ENCODE peak calls at places on chromosomes 7 and 10, in four cellular contexts. K is cardiac muscle cell, V is fibroblast of lung, N is lower leg skin. B is an unnamed sample.

GRCh38 chr10:126235979-126236851 is 152.1 kb downstream of the ADAM12 start:
- DNase-seq in K (no peak), V (no peak), N (no peak), B (peak)

GRCh38 chr10:51804861-51805260 is 105.5 kb upstream of the CSTF2T start:
- DNase-seq in K (peak), V (peak), N (no peak), B (no peak)

GRCh38 chr7:157113607-157114006 is 25.1 kb upstream of the UBE3C start:
- DNase-seq in K (no peak), V (no peak), N (no peak), B (no peak)

GRCh38 chr10:67790534-67791408 is 47.2 kb downstream of the DNAJC12 start:
- DNase-seq in K (peak), V (peak), N (no peak), B (no peak)

GRCh38 chr10:124741922-124742417 is 2.2 kb downstream of the FAM53B start:
- DNase-seq in K (no peak), V (no peak), N (no peak), B (no peak)

GRCh38 chr7:129949292-129950133 is 3.2 kb downstream of the UBE2H start:
- DNase-seq in K (peak), V (peak), N (peak), B (no peak)

GRCh38 chr10:87850742-87851205 is 12.6 kb downstream of the KLLN start:
- DNase-seq in K (peak), V (peak), N (peak), B (no peak)

GRCh38 chr7:1446611-1447032 is 12.6 kb downstream of the MICALL2 start:
- DNase-seq in K (no peak), V (no peak), N (no peak), B (no peak)

GRCh38 chr7:124813962-124814798 is 48.6 kb upstream of the GPR37 start:
- DNase-seq in K (no peak), V (no peak), N (no peak), B (no peak)

GRCh38 chr7:100892364-100893317 is 3.0 kb downstream of the ACHE start:
- DNase-seq in K (no peak), V (no peak), N (no peak), B (no peak)

GRCh38 chr7:24968165-24968564 is 11.8 kb downstream of the OSBPL3 start:
- DNase-seq in K (no peak), V (no peak), N (no peak), B (no peak)

GRCh38 chr7:112185005-112185834 is 21.0 kb downstream of the DOCK4 start:
- DNase-seq in K (no peak), V (no peak), N (no peak), B (no peak)

GRCh38 chr7:116911799-116912198 is 41.5 kb upstream of the ST7 start:
- DNase-seq in K (no peak), V (no peak), N (no peak), B (no peak)

GRCh38 chr7:140080919-140081318 is 18.2 kb upstream of the PARP12 start:
- DNase-seq in K (no peak), V (no peak), N (no peak), B (no peak)

GRCh38 chr10:59903871-59904270 is 2.5 kb downstream of the CCDC6 start:
- DNase-seq in K (peak), V (peak), N (no peak), B (no peak)

GRCh38 chr10:120456626-120457430 is at the start of gene PLPP4:
- DNase-seq in K (peak), V (no peak), N (no peak), B (peak)

GRCh38 chr7:27154901-27155815 is 1.3 kb downstream of the HOXA7 start:
- DNase-seq in K (no peak), V (no peak), N (no peak), B (no peak)

GRCh38 chr7:106462365-106462859 is 177.6 kb upstream of the NAMPT start:
- DNase-seq in K (peak), V (peak), N (no peak), B (no peak)

GRCh38 chr10:52348037-52348564 is 34.0 kb downstream of the DKK1 start:
- DNase-seq in K (no peak), V (no peak), N (no peak), B (no peak)

GRCh38 chr7:74173074-74173473 is 1.1 kb upstream of the EIF4H start:
- DNase-seq in K (no peak), V (no peak), N (no peak), B (no peak)

GRCh38 chr7:99248391-99249067 is 24.1 kb upstream of the MYH16 start:
- DNase-seq in K (no peak), V (no peak), N (no peak), B (no peak)

GRCh38 chr7:2157473-2158279 is 75.1 kb downstream of the MAD1L1 start:
- DNase-seq in K (peak), V (peak), N (no peak), B (no peak)

GRCh38 chr10:52566471-52567246 is 205.9 kb downstream of the MBL2 start:
- DNase-seq in K (peak), V (peak), N (no peak), B (no peak)

GRCh38 chr7:590731-591551 is 71.3 kb upstream of the PDGFA start:
- DNase-seq in K (no peak), V (peak), N (no peak), B (no peak)

GRCh38 chr10:26696786-26697162 is 727 bp upstream of the PDSS1 start:
- DNase-seq in K (peak), V (peak), N (peak), B (no peak)

GRCh38 chr7:20323587-20323986 is 7.1 kb upstream of the ITGB8 start:
- DNase-seq in K (peak), V (peak), N (no peak), B (no peak)

GRCh38 chr10:118545381-118545780 is 50.1 kb downstream of the PRLHR start:
- DNase-seq in K (no peak), V (no peak), N (no peak), B (peak)

GRCh38 chr7:41029072-41029492 is 673.8 kb downstream of the INHBA start:
- DNase-seq in K (peak), V (peak), N (no peak), B (no peak)

GRCh38 chr10:110498982-110499795 is 1.5 kb downstream of the DUSP5 start:
- DNase-seq in K (peak), V (peak), N (peak), B (no peak)

GRCh38 chr7:134643131-134643530 is 3.5 kb upstream of the BPGM start:
- DNase-seq in K (no peak), V (no peak), N (no peak), B (no peak)

GRCh38 chr7:108525327-108525984 is 479 bp downstream of the PNPLA8 start:
- DNase-seq in K (peak), V (peak), N (no peak), B (no peak)

GRCh38 chr10:107542016-107542415 is 377.5 kb upstream of the SORCS1 start:
- DNase-seq in K (no peak), V (no peak), N (no peak), B (no peak)
- TF ChIP-seq CTCF in K (no peak), V (no peak), N (no peak), B (no peak)

GRCh38 chr7:151012921-151013347 is 11.4 kb downstream of the ATG9B start:
- DNase-seq in K (peak), V (peak), N (no peak), B (no peak)

GRCh38 chr7:151014950-151015349 is 9.3 kb downstream of the ATG9B start:
- DNase-seq in K (no peak), V (no peak), N (no peak), B (no peak)

GRCh38 chr7:151012031-151012692 is 12.1 kb downstream of the ATG9B start:
- DNase-seq in K (no peak), V (peak), N (no peak), B (no peak)

GRCh38 chr7:151013356-151013727 is 11.0 kb downstream of the ATG9B start:
- DNase-seq in K (no peak), V (no peak), N (no peak), B (no peak)

GRCh38 chr7:151013728-151014497 is 10.4 kb downstream of the ATG9B start:
- DNase-seq in K (peak), V (peak), N (no peak), B (no peak)
- TF ChIP-seq CTCF in K (peak), V (no peak), N (no peak), B (no peak)

GRCh38 chr10:37991655-37992054 is 15.2 kb upstream of the ZNF25 start:
- DNase-seq in K (no peak), V (no peak), N (no peak), B (no peak)

DNA sequence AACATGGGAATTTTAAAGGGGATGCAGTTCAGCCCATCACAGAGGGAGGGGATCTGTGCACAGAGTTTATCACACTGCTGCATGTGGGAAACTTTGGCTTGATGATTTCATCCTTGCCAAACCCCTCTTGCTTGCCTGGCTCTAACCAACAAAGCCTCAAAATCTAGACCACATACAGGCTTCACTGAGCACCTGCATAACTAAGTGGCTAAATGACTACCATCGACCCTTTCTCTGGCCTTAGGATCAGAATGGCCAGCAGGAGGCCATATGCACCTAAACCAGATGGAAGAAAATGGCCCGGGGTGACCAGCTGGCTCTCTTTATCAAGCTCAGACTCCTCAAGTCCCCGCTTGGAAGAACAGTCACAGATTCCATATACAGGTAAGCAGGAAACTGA is 15.6 kb upstream of the ZNF25 start:
- DNase-seq in K (no peak), V (no peak), N (no peak), B (no peak)
- TF ChIP-seq CTCF in K (no peak), V (no peak), N (no peak), B (no peak)

GRCh38 chr7:42736931-42737330 is 174.9 kb downstream of the C7orf25 start:
- DNase-seq in K (no peak), V (no peak), N (no peak), B (no peak)
- TF ChIP-seq CTCF in K (no peak), V (no peak), N (no peak), B (no peak)

GRCh38 chr10:132396495-132397035 is 435 bp upstream of the PWWP2B start:
- DNase-seq in K (peak), V (peak), N (no peak), B (no peak)
- TF ChIP-seq CTCF in K (no peak), V (no peak), N (no peak), B (peak)